ENCODE peak calls at places on chromosomes 7 and 10, in ten cellular contexts. One of them, this sample, is unnamed.

GRCh38 chr10:114932945-114933344 is 5.0 kb upstream of the TRUB1 start:
- DNase-seq in epithelial cell of proximal tubule: no peak
- DNase-seq in adrenal gland: no peak
- DNase-seq in AG10803: peak
- DNase-seq in uterus: no peak
- DNase-seq in AG04449: no peak
- DNase-seq in effector memory CD4-positive, alpha-beta T cell: no peak
- DNase-seq in CD4-positive, alpha-beta memory T cell: no peak
- DNase-seq in skeletal muscle cell: no peak
- DNase-seq in BE2C: no peak
- DNase-seq in this sample: no peak

GRCh38 chr10:224571-224970 is 89.3 kb downstream of the ZMYND11 start:
- DNase-seq in epithelial cell of proximal tubule: no peak
- DNase-seq in adrenal gland: no peak
- DNase-seq in AG10803: no peak
- DNase-seq in uterus: no peak
- DNase-seq in AG04449: no peak
- DNase-seq in effector memory CD4-positive, alpha-beta T cell: no peak
- DNase-seq in CD4-positive, alpha-beta memory T cell: no peak
- DNase-seq in skeletal muscle cell: no peak
- DNase-seq in BE2C: no peak
- DNase-seq in this sample: no peak

GRCh38 chr10:24962998-24963397 is 10.6 kb upstream of the PRTFDC1 start:
- DNase-seq in epithelial cell of proximal tubule: peak
- DNase-seq in adrenal gland: no peak
- DNase-seq in AG10803: no peak
- DNase-seq in uterus: no peak
- DNase-seq in AG04449: no peak
- DNase-seq in effector memory CD4-positive, alpha-beta T cell: no peak
- DNase-seq in CD4-positive, alpha-beta memory T cell: no peak
- DNase-seq in skeletal muscle cell: no peak
- DNase-seq in BE2C: no peak
- DNase-seq in this sample: peak

GRCh38 chr7:36875794-36876193 is 151.5 kb upstream of the AOAH start:
- DNase-seq in epithelial cell of proximal tubule: no peak
- DNase-seq in adrenal gland: no peak
- DNase-seq in AG10803: no peak
- DNase-seq in uterus: no peak
- DNase-seq in AG04449: no peak
- DNase-seq in effector memory CD4-positive, alpha-beta T cell: no peak
- DNase-seq in CD4-positive, alpha-beta memory T cell: no peak
- DNase-seq in skeletal muscle cell: no peak
- DNase-seq in BE2C: no peak
- DNase-seq in this sample: no peak

GRCh38 chr7:68015565-68016532 is 1019.2 kb downstream of the TYW1 start:
- DNase-seq in epithelial cell of proximal tubule: no peak
- DNase-seq in adrenal gland: peak
- DNase-seq in AG10803: no peak
- DNase-seq in uterus: no peak
- DNase-seq in AG04449: no peak
- DNase-seq in effector memory CD4-positive, alpha-beta T cell: no peak
- DNase-seq in CD4-positive, alpha-beta memory T cell: no peak
- DNase-seq in skeletal muscle cell: no peak
- DNase-seq in BE2C: no peak
- DNase-seq in this sample: no peak

GRCh38 chr10:131267814-131268095 is 43.8 kb downstream of the TCERG1L start:
- DNase-seq in epithelial cell of proximal tubule: no peak
- DNase-seq in adrenal gland: no peak
- DNase-seq in AG10803: no peak
- DNase-seq in uterus: no peak
- DNase-seq in AG04449: no peak
- DNase-seq in effector memory CD4-positive, alpha-beta T cell: no peak
- DNase-seq in CD4-positive, alpha-beta memory T cell: no peak
- DNase-seq in skeletal muscle cell: no peak
- DNase-seq in BE2C: no peak
- DNase-seq in this sample: no peak

GRCh38 chr7:52741670-52742069 is 293.8 kb upstream of the POM121L12 start:
- DNase-seq in epithelial cell of proximal tubule: peak
- DNase-seq in adrenal gland: no peak
- DNase-seq in AG10803: no peak
- DNase-seq in uterus: no peak
- DNase-seq in AG04449: no peak
- DNase-seq in effector memory CD4-positive, alpha-beta T cell: no peak
- DNase-seq in CD4-positive, alpha-beta memory T cell: no peak
- DNase-seq in skeletal muscle cell: no peak
- DNase-seq in BE2C: no peak
- DNase-seq in this sample: no peak

GRCh38 chr10:6195376-6195775 is 7.4 kb upstream of the PFKFB3 start:
- DNase-seq in epithelial cell of proximal tubule: no peak
- DNase-seq in adrenal gland: no peak
- DNase-seq in AG10803: peak
- DNase-seq in uterus: no peak
- DNase-seq in AG04449: no peak
- DNase-seq in effector memory CD4-positive, alpha-beta T cell: no peak
- DNase-seq in CD4-positive, alpha-beta memory T cell: no peak
- DNase-seq in skeletal muscle cell: no peak
- DNase-seq in BE2C: no peak
- DNase-seq in this sample: no peak

GRCh38 chr7:134022512-134022911 is 104.6 kb upstream of the LRGUK start:
- DNase-seq in epithelial cell of proximal tubule: no peak
- DNase-seq in adrenal gland: no peak
- DNase-seq in AG10803: no peak
- DNase-seq in uterus: no peak
- DNase-seq in AG04449: no peak
- DNase-seq in effector memory CD4-positive, alpha-beta T cell: no peak
- DNase-seq in CD4-positive, alpha-beta memory T cell: no peak
- DNase-seq in skeletal muscle cell: no peak
- DNase-seq in BE2C: no peak
- DNase-seq in this sample: peak

GRCh38 chr10:29731760-29732159 is 97.0 kb upstream of the SVIL start:
- DNase-seq in epithelial cell of proximal tubule: no peak
- DNase-seq in adrenal gland: no peak
- DNase-seq in AG10803: no peak
- DNase-seq in uterus: no peak
- DNase-seq in AG04449: no peak
- DNase-seq in effector memory CD4-positive, alpha-beta T cell: no peak
- DNase-seq in CD4-positive, alpha-beta memory T cell: no peak
- DNase-seq in skeletal muscle cell: no peak
- DNase-seq in BE2C: no peak
- DNase-seq in this sample: no peak

GRCh38 chr10:68560916-68561691 is 967 bp downstream of the TET1 start:
- DNase-seq in epithelial cell of proximal tubule: no peak
- DNase-seq in adrenal gland: no peak
- DNase-seq in AG10803: no peak
- DNase-seq in uterus: peak
- DNase-seq in AG04449: no peak
- DNase-seq in effector memory CD4-positive, alpha-beta T cell: no peak
- DNase-seq in CD4-positive, alpha-beta memory T cell: no peak
- DNase-seq in skeletal muscle cell: no peak
- DNase-seq in BE2C: peak
- DNase-seq in this sample: no peak

GRCh38 chr10:102775973-102776669 is 32.4 kb downstream of the WBP1L start:
- DNase-seq in epithelial cell of proximal tubule: no peak
- DNase-seq in adrenal gland: peak
- DNase-seq in AG10803: peak
- DNase-seq in uterus: peak
- DNase-seq in AG04449: peak
- DNase-seq in effector memory CD4-positive, alpha-beta T cell: no peak
- DNase-seq in CD4-positive, alpha-beta memory T cell: no peak
- DNase-seq in skeletal muscle cell: peak
- DNase-seq in BE2C: peak
- DNase-seq in this sample: no peak
- H3K4me3 ChIP-seq in epithelial cell of proximal tubule: peak
- H3K4me3 ChIP-seq in adrenal gland: peak
- H3K4me3 ChIP-seq in AG10803: peak
- H3K4me3 ChIP-seq in uterus: peak
- H3K4me3 ChIP-seq in AG04449: peak
- H3K4me3 ChIP-seq in effector memory CD4-positive, alpha-beta T cell: no peak
- H3K4me3 ChIP-seq in CD4-positive, alpha-beta memory T cell: no peak
- H3K4me3 ChIP-seq in skeletal muscle cell: peak
- H3K4me3 ChIP-seq in BE2C: peak
- H3K4me3 ChIP-seq in this sample: no peak

DNA sequence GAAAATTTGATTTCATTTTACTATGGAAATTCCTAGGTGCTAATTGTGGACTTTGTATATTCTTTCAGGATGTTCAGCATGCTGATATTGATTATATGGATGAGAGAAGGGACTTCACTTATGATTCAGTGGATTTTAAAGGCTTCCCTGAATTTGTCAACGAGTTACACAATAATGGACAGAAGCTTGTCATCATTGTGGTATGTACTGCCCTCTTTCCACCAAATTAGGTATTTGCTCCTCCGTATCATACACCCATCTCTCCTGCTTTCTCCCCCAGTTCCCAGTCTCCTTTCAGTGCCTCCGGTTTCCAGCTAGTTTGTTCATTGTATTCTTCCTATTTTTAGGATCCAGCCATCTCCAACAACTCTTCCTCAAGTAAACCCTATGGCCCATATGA is 34.6 kb downstream of the MGAM start:
- DNase-seq in epithelial cell of proximal tubule: peak
- DNase-seq in adrenal gland: no peak
- DNase-seq in AG10803: peak
- DNase-seq in uterus: no peak
- DNase-seq in AG04449: no peak
- DNase-seq in effector memory CD4-positive, alpha-beta T cell: no peak
- DNase-seq in CD4-positive, alpha-beta memory T cell: no peak
- DNase-seq in skeletal muscle cell: peak
- DNase-seq in BE2C: no peak
- DNase-seq in this sample: peak
- H3K4me3 ChIP-seq in epithelial cell of proximal tubule: no peak
- H3K4me3 ChIP-seq in adrenal gland: no peak
- H3K4me3 ChIP-seq in AG10803: no peak
- H3K4me3 ChIP-seq in uterus: no peak
- H3K4me3 ChIP-seq in AG04449: no peak
- H3K4me3 ChIP-seq in effector memory CD4-positive, alpha-beta T cell: no peak
- H3K4me3 ChIP-seq in CD4-positive, alpha-beta memory T cell: no peak
- H3K4me3 ChIP-seq in skeletal muscle cell: no peak
- H3K4me3 ChIP-seq in BE2C: no peak
- H3K4me3 ChIP-seq in this sample: no peak

DNA sequence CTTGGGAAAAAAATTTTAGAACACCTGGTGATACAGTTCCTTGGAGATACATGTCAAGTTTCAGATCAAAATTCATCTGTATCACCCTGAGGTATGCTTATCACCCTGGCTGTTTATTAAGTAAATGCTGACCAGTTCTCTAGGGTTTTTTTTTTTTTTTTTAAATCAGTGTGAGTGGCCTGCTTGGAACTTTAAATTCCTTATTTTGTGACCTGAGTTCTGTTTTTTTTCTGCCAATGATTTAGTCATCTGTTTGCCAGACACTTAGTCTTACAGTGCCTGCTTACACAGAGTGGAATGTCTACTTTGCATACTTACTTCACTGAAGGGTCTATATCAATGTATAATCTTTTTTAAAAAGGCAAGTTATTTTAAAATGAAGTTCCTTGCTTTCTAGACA is 1.8 kb downstream of the TSPAN13 start:
- DNase-seq in epithelial cell of proximal tubule: peak
- DNase-seq in adrenal gland: no peak
- DNase-seq in AG10803: peak
- DNase-seq in uterus: no peak
- DNase-seq in AG04449: no peak
- DNase-seq in effector memory CD4-positive, alpha-beta T cell: no peak
- DNase-seq in CD4-positive, alpha-beta memory T cell: no peak
- DNase-seq in skeletal muscle cell: no peak
- DNase-seq in BE2C: no peak
- DNase-seq in this sample: no peak
- H3K4me3 ChIP-seq in epithelial cell of proximal tubule: peak
- H3K4me3 ChIP-seq in adrenal gland: no peak
- H3K4me3 ChIP-seq in AG10803: no peak
- H3K4me3 ChIP-seq in uterus: no peak
- H3K4me3 ChIP-seq in AG04449: no peak
- H3K4me3 ChIP-seq in effector memory CD4-positive, alpha-beta T cell: no peak
- H3K4me3 ChIP-seq in CD4-positive, alpha-beta memory T cell: no peak
- H3K4me3 ChIP-seq in skeletal muscle cell: no peak
- H3K4me3 ChIP-seq in BE2C: no peak
- H3K4me3 ChIP-seq in this sample: no peak

GRCh38 chr7:157689269-157690057 is 352.7 kb downstream of the DNAJB6 start:
- DNase-seq in epithelial cell of proximal tubule: no peak
- DNase-seq in adrenal gland: no peak
- DNase-seq in AG10803: no peak
- DNase-seq in uterus: no peak
- DNase-seq in AG04449: no peak
- DNase-seq in effector memory CD4-positive, alpha-beta T cell: no peak
- DNase-seq in CD4-positive, alpha-beta memory T cell: no peak
- DNase-seq in skeletal muscle cell: no peak
- DNase-seq in BE2C: no peak
- DNase-seq in this sample: no peak

GRCh38 chr7:157690833-157691382 is 354.1 kb downstream of the DNAJB6 start:
- DNase-seq in epithelial cell of proximal tubule: no peak
- DNase-seq in adrenal gland: peak
- DNase-seq in AG10803: peak
- DNase-seq in uterus: peak
- DNase-seq in AG04449: no peak
- DNase-seq in effector memory CD4-positive, alpha-beta T cell: no peak
- DNase-seq in CD4-positive, alpha-beta memory T cell: no peak
- DNase-seq in skeletal muscle cell: no peak
- DNase-seq in BE2C: no peak
- DNase-seq in this sample: peak

GRCh38 chr7:157691521-157692155 is 354.8 kb downstream of the DNAJB6 start:
- DNase-seq in epithelial cell of proximal tubule: no peak
- DNase-seq in adrenal gland: peak
- DNase-seq in AG10803: no peak
- DNase-seq in uterus: no peak
- DNase-seq in AG04449: no peak
- DNase-seq in effector memory CD4-positive, alpha-beta T cell: no peak
- DNase-seq in CD4-positive, alpha-beta memory T cell: no peak
- DNase-seq in skeletal muscle cell: no peak
- DNase-seq in BE2C: no peak
- DNase-seq in this sample: no peak

GRCh38 chr7:157688439-157689268 is 351.9 kb downstream of the DNAJB6 start:
- DNase-seq in epithelial cell of proximal tubule: no peak
- DNase-seq in adrenal gland: no peak
- DNase-seq in AG10803: no peak
- DNase-seq in uterus: no peak
- DNase-seq in AG04449: no peak
- DNase-seq in effector memory CD4-positive, alpha-beta T cell: no peak
- DNase-seq in CD4-positive, alpha-beta memory T cell: no peak
- DNase-seq in skeletal muscle cell: no peak
- DNase-seq in BE2C: no peak
- DNase-seq in this sample: no peak

DNA sequence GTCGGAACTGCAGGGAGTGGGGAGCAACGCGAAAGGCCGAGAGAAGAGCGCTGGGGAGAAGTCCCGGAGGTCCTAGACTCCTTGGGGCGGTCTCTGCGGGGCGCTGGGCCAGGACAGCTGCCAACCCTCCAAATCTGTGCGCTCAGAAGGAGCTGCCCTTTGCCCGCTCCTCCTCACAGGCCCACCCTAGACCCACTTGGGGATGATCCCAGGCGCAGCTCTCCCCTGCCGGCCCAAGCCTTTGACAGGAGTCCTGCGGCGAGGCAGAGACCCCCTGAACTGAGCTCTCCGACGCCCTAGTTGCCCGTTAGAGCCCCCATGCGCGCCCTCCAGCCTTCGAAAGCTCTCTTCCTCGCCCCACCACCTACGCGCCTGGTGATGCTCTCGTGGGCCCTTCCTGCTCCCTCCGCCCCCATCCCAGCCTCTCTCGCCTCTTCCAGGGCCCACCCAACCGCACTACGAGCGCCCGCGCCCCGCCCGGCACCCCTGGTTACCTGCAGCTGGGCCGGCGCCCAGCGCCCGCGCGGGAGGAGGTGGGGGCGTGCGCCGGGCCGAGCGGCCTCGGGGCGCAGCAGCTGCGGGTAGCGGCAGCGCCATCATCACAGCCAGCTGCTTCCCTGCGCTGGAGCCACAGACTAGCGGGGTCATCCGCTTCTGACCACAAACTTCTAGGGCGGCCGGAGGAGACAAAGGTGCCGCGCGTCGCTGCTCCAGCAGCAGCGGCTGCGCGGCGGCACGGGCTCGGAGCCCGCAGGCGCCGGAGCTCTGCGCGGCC is 353.4 kb downstream of the DNAJB6 start:
- DNase-seq in epithelial cell of proximal tubule: no peak
- DNase-seq in adrenal gland: no peak
- DNase-seq in AG10803: no peak
- DNase-seq in uterus: no peak
- DNase-seq in AG04449: no peak
- DNase-seq in effector memory CD4-positive, alpha-beta T cell: no peak
- DNase-seq in CD4-positive, alpha-beta memory T cell: no peak
- DNase-seq in skeletal muscle cell: no peak
- DNase-seq in BE2C: no peak
- DNase-seq in this sample: peak
- H3K4me3 ChIP-seq in epithelial cell of proximal tubule: no peak
- H3K4me3 ChIP-seq in adrenal gland: no peak
- H3K4me3 ChIP-seq in AG10803: peak
- H3K4me3 ChIP-seq in uterus: no peak
- H3K4me3 ChIP-seq in AG04449: no peak
- H3K4me3 ChIP-seq in effector memory CD4-positive, alpha-beta T cell: peak
- H3K4me3 ChIP-seq in CD4-positive, alpha-beta memory T cell: no peak
- H3K4me3 ChIP-seq in skeletal muscle cell: peak
- H3K4me3 ChIP-seq in BE2C: no peak
- H3K4me3 ChIP-seq in this sample: no peak